ENCODE peak calls at places on chromosome 10, in nine cellular contexts. T is M059J; A is left colon; R is nucleus accumbens; C is kidney tubule cell; Y is smooth muscle cell of the brain vasculature; G is AG09309; E is HL-60; F is stimulated activated CD4-positive, alpha-beta T cell treated with anti-CD3 and anti-CD28 coated beads, Interleukin-4, amount 100 ng/mL, for 1 hour. V is an unnamed sample.

GRCh38 chr10:100923580-100923979 is 10.8 kb downstream of the SLF2 start:
- DNase-seq in R (no peak), G (no peak), F (no peak), C (peak; percentile 69), E (no peak), A (no peak), Y (no peak), T (no peak), V (no peak)

GRCh38 chr10:113071446-113071845 is 121.4 kb downstream of the TCF7L2 start:
- DNase-seq in R (no peak), A (peak; percentile 59), Y (no peak), T (peak; percentile 78), G (no peak), E (no peak), F (no peak), C (no peak), V (no peak)

GRCh38 chr10:26438534-26439269 is 561 bp downstream of the APBB1IP start:
- DNase-seq in Y (no peak), F (peak; percentile 79), G (no peak), C (peak; percentile 57), R (no peak), A (no peak), T (no peak), E (no peak), V (no peak)

GRCh38 chr10:73894245-73894971 is 16.5 kb upstream of the PLAU start:
- DNase-seq in R (no peak), F (no peak), C (peak; percentile 95), A (no peak), E (no peak), G (peak; percentile 89), T (peak; percentile 99), Y (peak; percentile 47), V (no peak)

GRCh38 chr10:69697006-69697405 is 67.0 kb downstream of the FAM241B start:
- DNase-seq in Y (no peak), C (no peak), A (no peak), F (no peak), T (no peak), E (no peak), R (no peak), G (no peak), V (no peak)

GRCh38 chr10:49138361-49138891 is 4.6 kb upstream of the FAM170B start:
- DNase-seq in A (no peak), E (no peak), C (no peak), F (no peak), R (no peak), T (peak; percentile 56), G (peak; percentile 67), Y (no peak), V (no peak)

GRCh38 chr10:35409094-35409582 is 72.8 kb downstream of the CCNY start:
- DNase-seq in E (no peak), R (no peak), F (no peak), Y (peak; percentile 47), G (peak; percentile 39), A (peak; percentile 39), T (peak; percentile 74), C (peak; percentile 76), V (peak; percentile 61)

GRCh38 chr10:78299861-78300453 is 266.3 kb downstream of the RPS24 start:
- DNase-seq in G (no peak), T (no peak), F (no peak), A (no peak), C (no peak), Y (no peak), R (no peak), E (peak; percentile 87), V (no peak)

GRCh38 chr10:22010973-22011408 is 7.5 kb upstream of the DNAJC1 start:
- DNase-seq in R (no peak), C (peak; percentile 22), F (no peak), Y (no peak), A (no peak), G (no peak), T (no peak), E (no peak), V (no peak)

GRCh38 chr10:91653214-91653875 is 20.5 kb upstream of the PPP1R3C start:
- DNase-seq in G (no peak), F (no peak), Y (no peak), E (no peak), C (peak; percentile 92), A (no peak), T (peak; percentile 90), R (no peak), V (no peak)

GRCh38 chr10:20105236-20105635 is 289.0 kb downstream of the PLXDC2 start:
- DNase-seq in T (peak; percentile 15), Y (no peak), E (no peak), C (peak; percentile 9), F (no peak), A (no peak), R (no peak), G (no peak), V (no peak)

GRCh38 chr10:21534611-21535493 is 820 bp downstream of the MLLT10 start:
- DNase-seq in A (peak; percentile 68), R (peak; percentile 58), T (peak; percentile 34), E (no peak), Y (no peak), F (peak; percentile 52), G (no peak), C (peak; percentile 52), V (peak; percentile 35)

GRCh38 chr10:4344544-4344994 is 481.4 kb upstream of the AKR1E2 start:
- DNase-seq in G (peak; percentile 100), A (peak; percentile 33), Y (peak; percentile 97), E (no peak), F (peak; percentile 31), T (peak; percentile 95), C (peak; percentile 94), R (no peak), V (no peak)

V was measured in 8988T.